ENCODE peak calls at places on chromosomes 7 and 10, in six cellular contexts. J is endothelial cell, B is nephron progenitor cell, T is IMR-90, F is A549, Q is RWPE1. E is an unnamed sample.

GRCh38 chr10:34333513-34333912 is 481.6 kb downstream of the PARD3 start:
- DNase-seq in J (no peak), B (no peak), T (peak), F (peak), Q (peak), E (peak)

GRCh38 chr7:132239422-132239994 is 336.8 kb downstream of the PLXNA4 start:
- DNase-seq in J (no peak), B (no peak), T (no peak), F (no peak), Q (peak), E (no peak)

GRCh38 chr7:115707684-115708341 is 322.8 kb downstream of the TFEC start:
- DNase-seq in J (no peak), B (no peak), T (no peak), F (no peak), Q (no peak), E (no peak)

GRCh38 chr10:3813986-3814831 is 29.2 kb upstream of the KLF6 start:
- DNase-seq in J (no peak), B (no peak), T (peak), F (no peak), Q (no peak), E (no peak)

GRCh38 chr7:116211913-116212596 is 1.7 kb downstream of the TES start:
- DNase-seq in J (no peak), B (no peak), T (peak), F (no peak), Q (peak), E (no peak)

GRCh38 chr10:69644658-69645295 is 14.7 kb downstream of the FAM241B start:
- DNase-seq in J (peak), B (peak), T (peak), F (peak), Q (peak), E (peak)

GRCh38 chr7:75762350-75762917 is 9.6 kb downstream of the CCL26 start:
- DNase-seq in J (no peak), B (no peak), T (peak), F (peak), Q (peak), E (peak)

GRCh38 chr10:77872151-77872946 is 54.2 kb downstream of the DLG5 start:
- DNase-seq in J (no peak), B (no peak), T (peak), F (no peak), Q (no peak), E (no peak)

GRCh38 chr7:151695856-151696555 is 176.3 kb upstream of the RHEB start:
- DNase-seq in J (no peak), B (no peak), T (no peak), F (no peak), Q (peak), E (no peak)

GRCh38 chr10:47022311-47023131 is 111.3 kb downstream of the PTPN20 start:
- DNase-seq in J (peak), B (no peak), T (no peak), F (no peak), Q (no peak), E (no peak)

GRCh38 chr7:106987777-106988176 is 56.7 kb upstream of the PRKAR2B start:
- DNase-seq in J (no peak), B (no peak), T (no peak), F (no peak), Q (no peak), E (no peak)

GRCh38 chr10:8130973-8131911 is 76.8 kb downstream of the GATA3 start:
- DNase-seq in J (no peak), B (no peak), T (peak), F (peak), Q (peak), E (peak)

GRCh38 chr10:119370046-119370770 is 162.8 kb downstream of the GRK5 start:
- DNase-seq in J (peak), B (no peak), T (peak), F (no peak), Q (no peak), E (no peak)

GRCh38 chr10:125002044-125002422 is 60.1 kb downstream of the ZRANB1 start:
- DNase-seq in J (no peak), B (no peak), T (no peak), F (no peak), Q (no peak), E (no peak)

GRCh38 chr7:30406664-30407425 is 71.7 kb downstream of the NOD1 start:
- DNase-seq in J (no peak), B (no peak), T (no peak), F (no peak), Q (peak), E (no peak)

GRCh38 chr7:140350056-140350455 is 48.3 kb downstream of the SLC37A3 start:
- DNase-seq in J (no peak), B (no peak), T (no peak), F (no peak), Q (no peak), E (no peak)

GRCh38 chr10:58672855-58673254 is 160.2 kb downstream of the BICC1 start:
- DNase-seq in J (no peak), B (no peak), T (peak), F (no peak), Q (no peak), E (no peak)

GRCh38 chr7:33061282-33061928 is 1.2 kb downstream of the NT5C3A start:
- DNase-seq in J (no peak), B (no peak), T (no peak), F (no peak), Q (no peak), E (no peak)

GRCh38 chr7:100158229-100159098 is at the start of gene TRAPPC14:
- DNase-seq in J (peak), B (peak), T (peak), F (peak), Q (peak), E (peak)

GRCh38 chr7:150356265-150356897 is 12.2 kb upstream of the REPIN1 start:
- DNase-seq in J (no peak), B (no peak), T (peak), F (peak), Q (no peak), E (no peak)

GRCh38 chr7:123135960-123136359 is 63.8 kb downstream of the SLC13A1 start:
- DNase-seq in J (no peak), B (no peak), T (no peak), F (no peak), Q (no peak), E (no peak)

GRCh38 chr7:69599211-69599878 is 1.1 kb downstream of the AUTS2 start:
- DNase-seq in J (peak), B (peak), T (no peak), F (peak), Q (peak), E (no peak)

GRCh38 chr7:2520131-2520807 is 695 bp downstream of the LFNG start:
- DNase-seq in J (no peak), B (no peak), T (no peak), F (peak), Q (no peak), E (peak)
- TF ChIP-seq CTCF in J (no peak), B (no peak), T (no peak), F (no peak), Q (peak), E (no peak)

GRCh38 chr10:100007239-100008141 is 2.3 kb downstream of the DNMBP start:
- DNase-seq in J (no peak), B (no peak), T (no peak), F (no peak), Q (no peak), E (no peak)

GRCh38 chr10:100008708-100009282 is 952 bp downstream of the DNMBP start:
- DNase-seq in J (no peak), B (no peak), T (no peak), F (no peak), Q (peak), E (no peak)

GRCh38 chr10:100008142-100008522 is 1.6 kb downstream of the DNMBP start:
- DNase-seq in J (no peak), B (no peak), T (peak), F (no peak), Q (no peak), E (no peak)

GRCh38 chr10:100009793-100010676 is at the start of gene DNMBP:
- DNase-seq in J (peak), B (peak), T (peak), F (peak), Q (peak), E (peak)

DNA sequence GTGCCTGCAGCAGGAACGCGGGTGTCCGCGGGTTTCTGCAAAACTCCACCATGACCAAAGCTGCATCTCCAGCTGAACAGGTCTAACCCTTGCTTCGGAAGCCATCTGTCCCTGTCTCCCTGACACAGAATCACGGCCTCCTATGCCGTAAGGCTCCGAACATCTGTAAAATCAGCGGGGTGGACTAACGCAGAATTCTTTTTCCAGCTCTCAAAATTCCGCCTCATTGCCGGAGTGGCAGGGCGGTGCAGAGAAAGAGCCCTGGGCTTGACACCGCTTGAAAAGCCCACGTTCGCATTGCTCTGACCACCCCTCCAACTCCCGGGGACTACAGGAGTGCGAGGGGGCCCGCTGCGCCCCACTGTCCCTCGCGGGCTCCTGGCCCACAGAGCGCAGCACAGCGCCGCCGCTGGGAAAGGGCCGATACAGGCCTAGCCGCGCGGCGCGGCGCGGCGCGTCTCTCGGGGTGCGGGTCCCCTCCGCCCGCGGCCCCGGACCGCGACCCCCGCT is 409 bp downstream of the DNMBP start:
- DNase-seq in J (peak), B (no peak), T (no peak), F (peak), Q (peak), E (no peak)
- TF ChIP-seq CTCF in J (no peak), B (no peak), T (peak), F (no peak), Q (no peak), E (no peak)

GRCh38 chr7:1020849-1021251 is 23.5 kb upstream of the GPR146 start:
- DNase-seq in J (no peak), B (no peak), T (no peak), F (no peak), Q (no peak), E (no peak)
- TF ChIP-seq CTCF in J (no peak), B (no peak), T (no peak), F (peak), Q (no peak), E (no peak)

DNA sequence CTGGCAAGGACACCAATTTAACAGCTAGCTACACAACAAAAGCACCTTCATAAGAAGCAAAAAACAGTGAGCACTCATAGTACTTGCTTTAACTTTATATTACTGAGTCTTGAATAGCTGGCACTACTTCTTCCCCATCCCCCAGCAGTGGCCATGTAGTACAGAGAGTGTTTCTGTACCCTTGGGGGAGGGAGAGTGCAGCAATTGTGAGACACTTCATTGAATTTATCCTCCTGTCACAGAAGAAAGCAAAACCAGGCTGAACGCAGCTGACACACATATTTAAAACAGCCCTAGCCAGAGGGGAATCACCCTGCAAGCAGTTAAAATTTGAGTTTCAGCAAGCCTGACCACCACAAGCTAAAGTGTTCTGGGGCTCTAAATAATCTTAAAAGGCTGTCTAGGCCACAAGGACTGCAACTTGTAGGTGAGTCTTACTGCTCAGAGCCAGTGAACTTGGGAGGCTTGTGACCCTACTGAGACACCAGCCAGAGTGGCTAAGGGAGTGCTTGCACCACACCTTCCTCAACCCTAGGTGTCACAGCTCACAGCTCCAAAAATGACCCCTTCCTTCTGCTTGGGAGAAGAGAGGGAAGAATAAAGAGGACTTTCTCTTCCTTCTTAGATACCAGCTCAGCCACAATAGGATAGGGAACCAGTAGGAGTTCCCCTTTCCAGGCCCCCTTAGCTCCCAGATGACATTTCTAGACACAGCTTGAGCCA is 97.6 kb upstream of the MEOX2 start:
- DNase-seq in J (no peak), B (peak), T (no peak), F (no peak), Q (no peak), E (no peak)
- TF ChIP-seq CTCF in J (no peak), B (no peak), T (no peak), F (no peak), Q (no peak), E (no peak)

GRCh38 chr7:22295402-22296264 is 61.3 kb downstream of the RAPGEF5 start:
- DNase-seq in J (no peak), B (no peak), T (no peak), F (no peak), Q (no peak), E (no peak)

GRCh38 chr7:22296265-22296566 is 60.7 kb downstream of the RAPGEF5 start:
- DNase-seq in J (no peak), B (no peak), T (no peak), F (no peak), Q (no peak), E (no peak)

GRCh38 chr7:22292519-22292918 is 64.4 kb downstream of the RAPGEF5 start:
- DNase-seq in J (no peak), B (no peak), T (no peak), F (no peak), Q (no peak), E (no peak)

GRCh38 chr7:22300839-22301238 is 56.1 kb downstream of the RAPGEF5 start:
- DNase-seq in J (no peak), B (no peak), T (no peak), F (no peak), Q (no peak), E (no peak)

GRCh38 chr7:22296916-22297315 is 60.0 kb downstream of the RAPGEF5 start:
- DNase-seq in J (no peak), B (no peak), T (no peak), F (no peak), Q (no peak), E (no peak)
- TF ChIP-seq CTCF in J (no peak), B (no peak), T (peak), F (no peak), Q (no peak), E (no peak)